ENCODE peak calls at places on chromosomes 3 and 15, in five cellular contexts. Y, A, Q, M and L are unnamed samples.

GRCh38 chr3:48419597-48419996 is 10.3 kb downstream of the PLXNB1 start:
- DNase-seq in Y (no peak), A (no peak), Q (no peak), M (no peak), L (no peak)

GRCh38 chr3:112858410-112859069 is 11.9 kb upstream of the CD200R1L start:
- DNase-seq in Y (no peak), A (no peak), Q (no peak), M (no peak), L (no peak)

GRCh38 chr3:33467786-33468185 is 27.6 kb upstream of the UBP1 start:
- DNase-seq in Y (no peak), A (no peak), Q (no peak), M (no peak), L (no peak)

GRCh38 chr3:90092994-90093393 is 985.6 kb downstream of the EPHA3 start:
- DNase-seq in Y (no peak), A (no peak), Q (no peak), M (no peak), L (no peak)

GRCh38 chr3:99777708-99778107 is 40.0 kb upstream of the CMSS1 start:
- DNase-seq in Y (no peak), A (no peak), Q (no peak), M (no peak), L (no peak)

GRCh38 chr3:166844329-166844728 is 535.8 kb downstream of the ZBBX start:
- DNase-seq in Y (no peak), A (no peak), Q (no peak), M (no peak), L (no peak)

GRCh38 chr3:55089211-55089610 is 161.4 kb upstream of the LRTM1 start:
- DNase-seq in Y (no peak), A (no peak), Q (no peak), M (no peak), L (no peak)

GRCh38 chr3:65483475-65483874 is 555.2 kb downstream of the MAGI1 start:
- DNase-seq in Y (peak), A (peak), Q (no peak), M (no peak), L (peak)

GRCh38 chr15:93041159-93041547 is 47.9 kb downstream of the RGMA start:
- DNase-seq in Y (peak), A (no peak), Q (no peak), M (no peak), L (no peak)

GRCh38 chr3:149342413-149343340 is 9.2 kb upstream of the TM4SF18 start:
- DNase-seq in Y (no peak), A (no peak), Q (no peak), M (no peak), L (no peak)

GRCh38 chr15:94168250-94168649 is 63.1 kb upstream of the MCTP2 start:
- DNase-seq in Y (no peak), A (no peak), Q (no peak), M (peak), L (no peak)

GRCh38 chr15:87846746-87847145 is 409.8 kb downstream of the NTRK3 start:
- DNase-seq in Y (no peak), A (no peak), Q (no peak), M (no peak), L (no peak)

GRCh38 chr3:86787091-86787490 is 203.9 kb downstream of the VGLL3 start:
- DNase-seq in Y (no peak), A (no peak), Q (no peak), M (no peak), L (no peak)

GRCh38 chr15:90529369-90530249 is at the start of gene CRTC3:
- DNase-seq in Y (peak), A (peak), Q (peak), M (peak), L (peak)

GRCh38 chr3:135637033-135637432 is 328.5 kb upstream of the PPP2R3A start:
- DNase-seq in Y (no peak), A (no peak), Q (no peak), M (no peak), L (no peak)

GRCh38 chr3:24522155-24522579 is 27.5 kb upstream of the THRB start:
- DNase-seq in Y (no peak), A (no peak), Q (no peak), M (no peak), L (no peak)

GRCh38 chr3:123405936-123406510 is 42.9 kb downstream of the ADCY5 start:
- DNase-seq in Y (peak), A (no peak), Q (no peak), M (no peak), L (no peak)

GRCh38 chr3:12479919-12480425 is 4.3 kb upstream of the TSEN2 start:
- DNase-seq in Y (no peak), A (peak), Q (no peak), M (peak), L (peak)

GRCh38 chr15:99749386-99749785 is 16.1 kb upstream of the LYSMD4 start:
- DNase-seq in Y (no peak), A (no peak), Q (no peak), M (no peak), L (peak)

GRCh38 chr3:187930021-187930420 is 184.8 kb upstream of the BCL6 start:
- DNase-seq in Y (no peak), A (no peak), Q (no peak), M (no peak), L (no peak)

GRCh38 chr15:28123408-28124023 is 24.4 kb upstream of the OCA2 start:
- DNase-seq in Y (peak), A (peak), Q (peak), M (peak), L (peak)

GRCh38 chr15:75203017-75203907 is 1.6 kb downstream of the C15orf39 start:
- DNase-seq in Y (no peak), A (no peak), Q (no peak), M (no peak), L (no peak)

GRCh38 chr3:105629725-105630124 is 239.1 kb downstream of the CBLB start:
- DNase-seq in Y (no peak), A (no peak), Q (no peak), M (no peak), L (no peak)

GRCh38 chr3:49523756-49524747 is 30.2 kb upstream of the BSN start:
- DNase-seq in Y (no peak), A (no peak), Q (no peak), M (no peak), L (no peak)

GRCh38 chr3:37812497-37812896 is 49.2 kb upstream of the CTDSPL start:
- DNase-seq in Y (peak), A (no peak), Q (no peak), M (no peak), L (no peak)

GRCh38 chr3:196314597-196314996 is 3.4 kb downstream of the DYNLT2B start:
- DNase-seq in Y (no peak), A (no peak), Q (no peak), M (no peak), L (no peak)

GRCh38 chr3:181862502-181862901 is 150.8 kb downstream of the SOX2 start:
- DNase-seq in Y (no peak), A (no peak), Q (no peak), M (no peak), L (no peak)